ENCODE peak calls at places on chromosomes 11 and 22, in six cellular contexts. One of them, this sample, is unnamed. For H3K27me3 and H3K9me3, the result is how much of the 10 kb centered on the place peaks cover.

GRCh38 chr22:40345271-40345670 is 1.0 kb upstream of the ADSL start:
- DNase-seq in ovary: no peak
- DNase-seq in upper lobe of right lung: no peak
- DNase-seq in cardiac muscle cell: no peak
- DNase-seq in transverse colon: peak
- DNase-seq in lower lobe of right lung: no peak
- DNase-seq in this sample: no peak

GRCh38 chr11:70630816-70631623 is 232.7 kb downstream of the CTTN start:
- DNase-seq in transverse colon: no peak
- DNase-seq in cardiac muscle cell: no peak
- DNase-seq in ovary: no peak
- DNase-seq in lower lobe of right lung: no peak
- DNase-seq in upper lobe of right lung: no peak
- DNase-seq in this sample: no peak

GRCh38 chr11:46450846-46451470 is 59.4 kb upstream of the CHRM4 start:
- DNase-seq in transverse colon: no peak
- DNase-seq in ovary: no peak
- DNase-seq in lower lobe of right lung: no peak
- DNase-seq in upper lobe of right lung: no peak
- DNase-seq in cardiac muscle cell: no peak
- DNase-seq in this sample: no peak

GRCh38 chr11:24509114-24509513 is 12.3 kb downstream of the LUZP2 start:
- DNase-seq in lower lobe of right lung: no peak
- DNase-seq in upper lobe of right lung: no peak
- DNase-seq in ovary: no peak
- DNase-seq in cardiac muscle cell: no peak
- DNase-seq in transverse colon: no peak
- DNase-seq in this sample: no peak

GRCh38 chr22:27537481-27537891 is 264.1 kb downstream of the MN1 start:
- DNase-seq in ovary: peak
- DNase-seq in upper lobe of right lung: no peak
- DNase-seq in cardiac muscle cell: no peak
- DNase-seq in lower lobe of right lung: no peak
- DNase-seq in transverse colon: peak
- DNase-seq in this sample: no peak

GRCh38 chr11:61028135-61028729 is 56.8 kb downstream of the CD6 start:
- DNase-seq in ovary: no peak
- DNase-seq in upper lobe of right lung: no peak
- DNase-seq in transverse colon: peak
- DNase-seq in cardiac muscle cell: no peak
- DNase-seq in lower lobe of right lung: no peak
- DNase-seq in this sample: no peak

GRCh38 chr22:21865041-21865440 is 2.4 kb downstream of the MAPK1 start:
- DNase-seq in transverse colon: no peak
- DNase-seq in lower lobe of right lung: no peak
- DNase-seq in cardiac muscle cell: peak
- DNase-seq in upper lobe of right lung: no peak
- DNase-seq in ovary: peak
- DNase-seq in this sample: no peak

GRCh38 chr11:66891849-66892660 is 35.2 kb downstream of the LRFN4 start:
- DNase-seq in ovary: peak
- DNase-seq in upper lobe of right lung: no peak
- DNase-seq in lower lobe of right lung: no peak
- DNase-seq in transverse colon: peak
- DNase-seq in cardiac muscle cell: no peak
- DNase-seq in this sample: no peak

GRCh38 chr11:74620537-74620936 is 28.2 kb downstream of the POLD3 start:
- DNase-seq in cardiac muscle cell: no peak
- DNase-seq in ovary: no peak
- DNase-seq in lower lobe of right lung: no peak
- DNase-seq in upper lobe of right lung: no peak
- DNase-seq in transverse colon: no peak
- DNase-seq in this sample: no peak

GRCh38 chr11:73645972-73646631 is at the start of gene PLEKHB1:
- DNase-seq in transverse colon: no peak
- DNase-seq in lower lobe of right lung: no peak
- DNase-seq in ovary: peak
- DNase-seq in cardiac muscle cell: no peak
- DNase-seq in upper lobe of right lung: no peak
- DNase-seq in this sample: peak

GRCh38 chr11:68936676-68937620 is 33.3 kb downstream of the IGHMBP2 start:
- DNase-seq in transverse colon: no peak
- DNase-seq in upper lobe of right lung: no peak
- DNase-seq in lower lobe of right lung: peak
- DNase-seq in cardiac muscle cell: no peak
- DNase-seq in ovary: no peak
- DNase-seq in this sample: no peak

GRCh38 chr11:130390071-130390758 is 38.2 kb downstream of the ADAMTS8 start:
- DNase-seq in transverse colon: no peak
- DNase-seq in ovary: no peak
- DNase-seq in cardiac muscle cell: peak
- DNase-seq in upper lobe of right lung: no peak
- DNase-seq in lower lobe of right lung: no peak
- DNase-seq in this sample: no peak

GRCh38 chr22:44179989-44180705 is 578 bp upstream of the PARVG start:
- DNase-seq in ovary: no peak
- DNase-seq in cardiac muscle cell: no peak
- DNase-seq in lower lobe of right lung: no peak
- DNase-seq in upper lobe of right lung: peak
- DNase-seq in transverse colon: no peak
- DNase-seq in this sample: no peak

GRCh38 chr11:69010361-69010891 is 2.6 kb downstream of the MRGPRF start:
- DNase-seq in upper lobe of right lung: peak
- DNase-seq in lower lobe of right lung: peak
- DNase-seq in ovary: no peak
- DNase-seq in transverse colon: no peak
- DNase-seq in cardiac muscle cell: no peak
- DNase-seq in this sample: no peak

GRCh38 chr11:111193924-111194490 is 51.5 kb upstream of the POU2AF2 start:
- DNase-seq in lower lobe of right lung: no peak
- DNase-seq in ovary: no peak
- DNase-seq in upper lobe of right lung: no peak
- DNase-seq in cardiac muscle cell: no peak
- DNase-seq in transverse colon: no peak
- DNase-seq in this sample: no peak

GRCh38 chr11:65778901-65779668 is 1.7 kb downstream of the AP5B1 start:
- DNase-seq in upper lobe of right lung: peak
- DNase-seq in lower lobe of right lung: no peak
- DNase-seq in transverse colon: no peak
- DNase-seq in cardiac muscle cell: no peak
- DNase-seq in ovary: no peak
- DNase-seq in this sample: peak

GRCh38 chr22:49052560-49052959 is 775.1 kb downstream of the BRD1 start:
- DNase-seq in ovary: no peak
- DNase-seq in transverse colon: no peak
- DNase-seq in lower lobe of right lung: no peak
- DNase-seq in cardiac muscle cell: no peak
- DNase-seq in upper lobe of right lung: no peak
- DNase-seq in this sample: no peak

GRCh38 chr11:12253843-12254281 is 123.5 kb upstream of the PARVA start:
- DNase-seq in cardiac muscle cell: no peak
- DNase-seq in upper lobe of right lung: no peak
- DNase-seq in ovary: no peak
- DNase-seq in transverse colon: peak
- DNase-seq in lower lobe of right lung: no peak
- DNase-seq in this sample: no peak

GRCh38 chr11:72519220-72519881 is 85.0 kb upstream of the CLPB start:
- DNase-seq in upper lobe of right lung: no peak
- DNase-seq in lower lobe of right lung: no peak
- DNase-seq in ovary: no peak
- DNase-seq in cardiac muscle cell: no peak
- DNase-seq in transverse colon: no peak
- DNase-seq in this sample: no peak
- H3K4me3 ChIP-seq in upper lobe of right lung: peak
- H3K4me3 ChIP-seq in lower lobe of right lung: peak
- H3K4me3 ChIP-seq in ovary: peak
- H3K4me3 ChIP-seq in cardiac muscle cell: no peak
- H3K4me3 ChIP-seq in transverse colon: peak
- H3K4me3 ChIP-seq in this sample: no peak

DNA sequence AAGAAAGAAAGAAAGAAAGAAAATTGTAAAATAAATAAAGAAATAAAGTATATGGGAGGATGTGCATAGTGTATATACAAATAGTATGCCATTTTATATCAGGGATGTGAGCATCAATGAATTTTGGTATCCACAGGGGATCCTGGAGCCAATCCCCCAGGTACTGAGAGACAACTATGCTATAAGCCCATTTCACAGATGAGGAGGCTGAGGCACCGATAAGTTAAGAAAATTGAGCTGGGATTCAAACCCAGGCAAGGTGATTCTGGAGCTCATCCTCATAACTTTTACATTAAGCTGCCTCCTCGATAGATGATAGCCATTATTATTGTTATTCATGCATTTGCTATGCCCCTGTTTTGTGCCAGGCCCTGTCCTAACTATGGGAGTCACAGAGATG is 47.0 kb upstream of the ACCSL start:
- DNase-seq in transverse colon: no peak
- DNase-seq in ovary: no peak
- DNase-seq in lower lobe of right lung: no peak
- DNase-seq in cardiac muscle cell: no peak
- DNase-seq in upper lobe of right lung: no peak
- DNase-seq in this sample: no peak
- H3K27me3 ChIP-seq in transverse colon: under half
- H3K27me3 ChIP-seq in ovary: under half
- H3K27me3 ChIP-seq in lower lobe of right lung: under half
- H3K27me3 ChIP-seq in cardiac muscle cell: under half
- H3K27me3 ChIP-seq in upper lobe of right lung: under half
- H3K27me3 ChIP-seq in this sample: under half

GRCh38 chr11:37788141-37788877 is 1190.3 kb upstream of the RAG2 start:
- DNase-seq in lower lobe of right lung: no peak
- DNase-seq in transverse colon: no peak
- DNase-seq in ovary: no peak
- DNase-seq in cardiac muscle cell: no peak
- DNase-seq in upper lobe of right lung: no peak
- DNase-seq in this sample: no peak
- H3K9me3 ChIP-seq in lower lobe of right lung: under half
- H3K9me3 ChIP-seq in transverse colon: under half
- H3K9me3 ChIP-seq in ovary: under half
- H3K9me3 ChIP-seq in cardiac muscle cell: under half
- H3K9me3 ChIP-seq in upper lobe of right lung: under half
- H3K9me3 ChIP-seq in this sample: under half

GRCh38 chr11:35144103-35144741 is 5.3 kb downstream of the CD44 start:
- DNase-seq in upper lobe of right lung: peak
- DNase-seq in transverse colon: peak
- DNase-seq in cardiac muscle cell: no peak
- DNase-seq in ovary: no peak
- DNase-seq in lower lobe of right lung: no peak
- DNase-seq in this sample: peak
- H3K4me3 ChIP-seq in upper lobe of right lung: peak
- H3K4me3 ChIP-seq in transverse colon: no peak
- H3K4me3 ChIP-seq in cardiac muscle cell: no peak
- H3K4me3 ChIP-seq in ovary: peak
- H3K4me3 ChIP-seq in lower lobe of right lung: peak
- H3K4me3 ChIP-seq in this sample: no peak

This sample was measured in aorta.